ENCODE peak calls at places on chromosomes 13 and 19, in ten cellular contexts. One of them, this sample, is unnamed.

GRCh38 chr19:48403606-48404005 is 10.1 kb downstream of the GRIN2D start:
- DNase-seq in nephron progenitor cell: no peak
- DNase-seq in fibroblast of mammary gland: peak
- DNase-seq in MV-4-11: peak
- DNase-seq in ovary: no peak
- DNase-seq in stimulated activated CD4-positive, alpha-beta T cell treated with anti-CD3 and anti-CD28 coated beads, Interleukin-4, amount 100 ng/mL, for 24 hours: peak
- DNase-seq in T-helper 1 cell: peak
- DNase-seq in NCI-H1105 treated with DMSO at 0.1 percent for 48 hours: no peak
- DNase-seq in tibial artery: no peak
- DNase-seq in fibroblast of the aortic adventitia: peak
- DNase-seq in this sample: peak

GRCh38 chr13:83333614-83334388 is 548.5 kb downstream of the SLITRK1 start:
- DNase-seq in ovary: no peak
- DNase-seq in stimulated activated CD4-positive, alpha-beta T cell treated with anti-CD3 and anti-CD28 coated beads, Interleukin-4, amount 100 ng/mL, for 24 hours: no peak
- DNase-seq in nephron progenitor cell: no peak
- DNase-seq in fibroblast of the aortic adventitia: no peak
- DNase-seq in T-helper 1 cell: no peak
- DNase-seq in tibial artery: no peak
- DNase-seq in NCI-H1105 treated with DMSO at 0.1 percent for 48 hours: no peak
- DNase-seq in MV-4-11: no peak
- DNase-seq in fibroblast of mammary gland: peak
- DNase-seq in this sample: no peak

GRCh38 chr19:6590458-6591319 is at the start of gene CD70:
- DNase-seq in fibroblast of mammary gland: no peak
- DNase-seq in MV-4-11: peak
- DNase-seq in fibroblast of the aortic adventitia: no peak
- DNase-seq in tibial artery: no peak
- DNase-seq in NCI-H1105 treated with DMSO at 0.1 percent for 48 hours: no peak
- DNase-seq in stimulated activated CD4-positive, alpha-beta T cell treated with anti-CD3 and anti-CD28 coated beads, Interleukin-4, amount 100 ng/mL, for 24 hours: peak
- DNase-seq in nephron progenitor cell: peak
- DNase-seq in ovary: no peak
- DNase-seq in T-helper 1 cell: peak
- DNase-seq in this sample: no peak

GRCh38 chr19:12838893-12839656 is 760 bp downstream of the MAST1 start:
- DNase-seq in tibial artery: no peak
- DNase-seq in T-helper 1 cell: no peak
- DNase-seq in fibroblast of mammary gland: no peak
- DNase-seq in ovary: no peak
- DNase-seq in fibroblast of the aortic adventitia: no peak
- DNase-seq in NCI-H1105 treated with DMSO at 0.1 percent for 48 hours: no peak
- DNase-seq in nephron progenitor cell: no peak
- DNase-seq in stimulated activated CD4-positive, alpha-beta T cell treated with anti-CD3 and anti-CD28 coated beads, Interleukin-4, amount 100 ng/mL, for 24 hours: no peak
- DNase-seq in MV-4-11: no peak
- DNase-seq in this sample: no peak

GRCh38 chr19:23758187-23759074 is at the start of gene ZNF681:
- DNase-seq in nephron progenitor cell: peak
- DNase-seq in fibroblast of the aortic adventitia: peak
- DNase-seq in fibroblast of mammary gland: peak
- DNase-seq in NCI-H1105 treated with DMSO at 0.1 percent for 48 hours: peak
- DNase-seq in stimulated activated CD4-positive, alpha-beta T cell treated with anti-CD3 and anti-CD28 coated beads, Interleukin-4, amount 100 ng/mL, for 24 hours: peak
- DNase-seq in tibial artery: peak
- DNase-seq in T-helper 1 cell: peak
- DNase-seq in ovary: peak
- DNase-seq in MV-4-11: no peak
- DNase-seq in this sample: peak

GRCh38 chr13:57595775-57596174 is 35.8 kb upstream of the PCDH17 start:
- DNase-seq in tibial artery: no peak
- DNase-seq in T-helper 1 cell: no peak
- DNase-seq in stimulated activated CD4-positive, alpha-beta T cell treated with anti-CD3 and anti-CD28 coated beads, Interleukin-4, amount 100 ng/mL, for 24 hours: no peak
- DNase-seq in nephron progenitor cell: no peak
- DNase-seq in fibroblast of mammary gland: no peak
- DNase-seq in NCI-H1105 treated with DMSO at 0.1 percent for 48 hours: no peak
- DNase-seq in MV-4-11: no peak
- DNase-seq in fibroblast of the aortic adventitia: no peak
- DNase-seq in ovary: no peak
- DNase-seq in this sample: no peak

GRCh38 chr19:18940791-18941627 is at the start of gene HOMER3:
- DNase-seq in tibial artery: peak
- DNase-seq in stimulated activated CD4-positive, alpha-beta T cell treated with anti-CD3 and anti-CD28 coated beads, Interleukin-4, amount 100 ng/mL, for 24 hours: peak
- DNase-seq in T-helper 1 cell: peak
- DNase-seq in ovary: peak
- DNase-seq in fibroblast of the aortic adventitia: peak
- DNase-seq in NCI-H1105 treated with DMSO at 0.1 percent for 48 hours: peak
- DNase-seq in fibroblast of mammary gland: peak
- DNase-seq in MV-4-11: no peak
- DNase-seq in nephron progenitor cell: peak
- DNase-seq in this sample: peak

GRCh38 chr13:97976551-97977375 is 23.3 kb downstream of the IPO5 start:
- DNase-seq in tibial artery: no peak
- DNase-seq in NCI-H1105 treated with DMSO at 0.1 percent for 48 hours: no peak
- DNase-seq in nephron progenitor cell: peak
- DNase-seq in fibroblast of mammary gland: no peak
- DNase-seq in stimulated activated CD4-positive, alpha-beta T cell treated with anti-CD3 and anti-CD28 coated beads, Interleukin-4, amount 100 ng/mL, for 24 hours: peak
- DNase-seq in MV-4-11: no peak
- DNase-seq in ovary: peak
- DNase-seq in T-helper 1 cell: peak
- DNase-seq in fibroblast of the aortic adventitia: no peak
- DNase-seq in this sample: no peak

GRCh38 chr19:738509-739128 is 12.3 kb upstream of the MISP start:
- DNase-seq in stimulated activated CD4-positive, alpha-beta T cell treated with anti-CD3 and anti-CD28 coated beads, Interleukin-4, amount 100 ng/mL, for 24 hours: no peak
- DNase-seq in tibial artery: no peak
- DNase-seq in MV-4-11: no peak
- DNase-seq in T-helper 1 cell: no peak
- DNase-seq in NCI-H1105 treated with DMSO at 0.1 percent for 48 hours: no peak
- DNase-seq in nephron progenitor cell: no peak
- DNase-seq in fibroblast of the aortic adventitia: no peak
- DNase-seq in ovary: no peak
- DNase-seq in fibroblast of mammary gland: no peak
- DNase-seq in this sample: no peak

GRCh38 chr19:44532819-44533218 is 3.3 kb upstream of the CEACAM20 start:
- DNase-seq in nephron progenitor cell: no peak
- DNase-seq in T-helper 1 cell: no peak
- DNase-seq in fibroblast of mammary gland: no peak
- DNase-seq in NCI-H1105 treated with DMSO at 0.1 percent for 48 hours: no peak
- DNase-seq in MV-4-11: no peak
- DNase-seq in tibial artery: peak
- DNase-seq in fibroblast of the aortic adventitia: no peak
- DNase-seq in ovary: no peak
- DNase-seq in stimulated activated CD4-positive, alpha-beta T cell treated with anti-CD3 and anti-CD28 coated beads, Interleukin-4, amount 100 ng/mL, for 24 hours: no peak
- DNase-seq in this sample: no peak

GRCh38 chr13:113650731-113651148 is 7.3 kb downstream of the ATP4B start:
- DNase-seq in T-helper 1 cell: no peak
- DNase-seq in MV-4-11: no peak
- DNase-seq in nephron progenitor cell: no peak
- DNase-seq in NCI-H1105 treated with DMSO at 0.1 percent for 48 hours: no peak
- DNase-seq in stimulated activated CD4-positive, alpha-beta T cell treated with anti-CD3 and anti-CD28 coated beads, Interleukin-4, amount 100 ng/mL, for 24 hours: no peak
- DNase-seq in fibroblast of the aortic adventitia: no peak
- DNase-seq in fibroblast of mammary gland: no peak
- DNase-seq in ovary: no peak
- DNase-seq in tibial artery: peak
- DNase-seq in this sample: no peak

GRCh38 chr19:14385492-14385891 is 4.2 kb downstream of the ADGRE5 start:
- DNase-seq in fibroblast of the aortic adventitia: no peak
- DNase-seq in nephron progenitor cell: no peak
- DNase-seq in stimulated activated CD4-positive, alpha-beta T cell treated with anti-CD3 and anti-CD28 coated beads, Interleukin-4, amount 100 ng/mL, for 24 hours: no peak
- DNase-seq in ovary: no peak
- DNase-seq in NCI-H1105 treated with DMSO at 0.1 percent for 48 hours: no peak
- DNase-seq in tibial artery: no peak
- DNase-seq in T-helper 1 cell: no peak
- DNase-seq in MV-4-11: no peak
- DNase-seq in fibroblast of mammary gland: no peak
- DNase-seq in this sample: no peak

GRCh38 chr19:12202250-12202649 is 39.4 kb downstream of the ZNF136 start:
- DNase-seq in fibroblast of mammary gland: no peak
- DNase-seq in fibroblast of the aortic adventitia: no peak
- DNase-seq in tibial artery: no peak
- DNase-seq in stimulated activated CD4-positive, alpha-beta T cell treated with anti-CD3 and anti-CD28 coated beads, Interleukin-4, amount 100 ng/mL, for 24 hours: peak
- DNase-seq in MV-4-11: no peak
- DNase-seq in NCI-H1105 treated with DMSO at 0.1 percent for 48 hours: peak
- DNase-seq in ovary: no peak
- DNase-seq in T-helper 1 cell: peak
- DNase-seq in nephron progenitor cell: no peak
- DNase-seq in this sample: no peak

GRCh38 chr19:37986048-37986750 is 79.2 kb downstream of the SIPA1L3 start:
- DNase-seq in tibial artery: no peak
- DNase-seq in nephron progenitor cell: no peak
- DNase-seq in MV-4-11: no peak
- DNase-seq in fibroblast of the aortic adventitia: no peak
- DNase-seq in T-helper 1 cell: no peak
- DNase-seq in ovary: no peak
- DNase-seq in stimulated activated CD4-positive, alpha-beta T cell treated with anti-CD3 and anti-CD28 coated beads, Interleukin-4, amount 100 ng/mL, for 24 hours: no peak
- DNase-seq in NCI-H1105 treated with DMSO at 0.1 percent for 48 hours: peak
- DNase-seq in fibroblast of mammary gland: no peak
- DNase-seq in this sample: no peak

GRCh38 chr13:79346300-79346914 is 59.6 kb downstream of the RBM26 start:
- DNase-seq in ovary: no peak
- DNase-seq in fibroblast of mammary gland: no peak
- DNase-seq in fibroblast of the aortic adventitia: no peak
- DNase-seq in NCI-H1105 treated with DMSO at 0.1 percent for 48 hours: no peak
- DNase-seq in nephron progenitor cell: no peak
- DNase-seq in stimulated activated CD4-positive, alpha-beta T cell treated with anti-CD3 and anti-CD28 coated beads, Interleukin-4, amount 100 ng/mL, for 24 hours: no peak
- DNase-seq in MV-4-11: no peak
- DNase-seq in T-helper 1 cell: no peak
- DNase-seq in tibial artery: no peak
- DNase-seq in this sample: peak

GRCh38 chr13:18964942-18965341 is 216.7 kb downstream of the TUBA3C start:
- DNase-seq in fibroblast of mammary gland: no peak
- DNase-seq in T-helper 1 cell: no peak
- DNase-seq in nephron progenitor cell: no peak
- DNase-seq in ovary: no peak
- DNase-seq in NCI-H1105 treated with DMSO at 0.1 percent for 48 hours: no peak
- DNase-seq in tibial artery: peak
- DNase-seq in fibroblast of the aortic adventitia: no peak
- DNase-seq in MV-4-11: no peak
- DNase-seq in stimulated activated CD4-positive, alpha-beta T cell treated with anti-CD3 and anti-CD28 coated beads, Interleukin-4, amount 100 ng/mL, for 24 hours: no peak
- DNase-seq in this sample: no peak

GRCh38 chr13:48731957-48732569 is 78.3 kb downstream of the CYSLTR2 start:
- DNase-seq in stimulated activated CD4-positive, alpha-beta T cell treated with anti-CD3 and anti-CD28 coated beads, Interleukin-4, amount 100 ng/mL, for 24 hours: peak
- DNase-seq in MV-4-11: peak
- DNase-seq in fibroblast of mammary gland: peak
- DNase-seq in fibroblast of the aortic adventitia: no peak
- DNase-seq in tibial artery: no peak
- DNase-seq in nephron progenitor cell: peak
- DNase-seq in ovary: peak
- DNase-seq in T-helper 1 cell: peak
- DNase-seq in NCI-H1105 treated with DMSO at 0.1 percent for 48 hours: no peak
- DNase-seq in this sample: no peak

GRCh38 chr19:40756502-40757110 is 5.6 kb downstream of the SNRPA start:
- DNase-seq in ovary: no peak
- DNase-seq in NCI-H1105 treated with DMSO at 0.1 percent for 48 hours: no peak
- DNase-seq in fibroblast of mammary gland: no peak
- DNase-seq in nephron progenitor cell: no peak
- DNase-seq in T-helper 1 cell: no peak
- DNase-seq in MV-4-11: no peak
- DNase-seq in fibroblast of the aortic adventitia: no peak
- DNase-seq in tibial artery: no peak
- DNase-seq in stimulated activated CD4-positive, alpha-beta T cell treated with anti-CD3 and anti-CD28 coated beads, Interleukin-4, amount 100 ng/mL, for 24 hours: peak
- DNase-seq in this sample: no peak

GRCh38 chr19:821976-822773 is 420 bp upstream of the PLPPR3 start:
- DNase-seq in ovary: no peak
- DNase-seq in T-helper 1 cell: no peak
- DNase-seq in NCI-H1105 treated with DMSO at 0.1 percent for 48 hours: no peak
- DNase-seq in fibroblast of mammary gland: no peak
- DNase-seq in fibroblast of the aortic adventitia: no peak
- DNase-seq in tibial artery: no peak
- DNase-seq in stimulated activated CD4-positive, alpha-beta T cell treated with anti-CD3 and anti-CD28 coated beads, Interleukin-4, amount 100 ng/mL, for 24 hours: no peak
- DNase-seq in MV-4-11: peak
- DNase-seq in nephron progenitor cell: peak
- DNase-seq in this sample: no peak

GRCh38 chr19:44904426-44904994 is 1.1 kb upstream of the APOE start:
- DNase-seq in NCI-H1105 treated with DMSO at 0.1 percent for 48 hours: no peak
- DNase-seq in tibial artery: no peak
- DNase-seq in nephron progenitor cell: no peak
- DNase-seq in T-helper 1 cell: no peak
- DNase-seq in fibroblast of mammary gland: no peak
- DNase-seq in fibroblast of the aortic adventitia: no peak
- DNase-seq in MV-4-11: peak
- DNase-seq in ovary: no peak
- DNase-seq in stimulated activated CD4-positive, alpha-beta T cell treated with anti-CD3 and anti-CD28 coated beads, Interleukin-4, amount 100 ng/mL, for 24 hours: no peak
- DNase-seq in this sample: no peak

GRCh38 chr19:29404951-29405727 is 120.7 kb upstream of the VSTM2B start:
- DNase-seq in nephron progenitor cell: peak
- DNase-seq in fibroblast of mammary gland: no peak
- DNase-seq in T-helper 1 cell: no peak
- DNase-seq in fibroblast of the aortic adventitia: no peak
- DNase-seq in MV-4-11: no peak
- DNase-seq in NCI-H1105 treated with DMSO at 0.1 percent for 48 hours: peak
- DNase-seq in stimulated activated CD4-positive, alpha-beta T cell treated with anti-CD3 and anti-CD28 coated beads, Interleukin-4, amount 100 ng/mL, for 24 hours: no peak
- DNase-seq in tibial artery: no peak
- DNase-seq in ovary: peak
- DNase-seq in this sample: no peak

GRCh38 chr13:99614465-99614885 is 113.2 kb downstream of the TM9SF2 start:
- DNase-seq in fibroblast of the aortic adventitia: peak
- DNase-seq in stimulated activated CD4-positive, alpha-beta T cell treated with anti-CD3 and anti-CD28 coated beads, Interleukin-4, amount 100 ng/mL, for 24 hours: no peak
- DNase-seq in ovary: no peak
- DNase-seq in fibroblast of mammary gland: no peak
- DNase-seq in T-helper 1 cell: peak
- DNase-seq in nephron progenitor cell: no peak
- DNase-seq in NCI-H1105 treated with DMSO at 0.1 percent for 48 hours: peak
- DNase-seq in MV-4-11: peak
- DNase-seq in tibial artery: no peak
- DNase-seq in this sample: no peak

GRCh38 chr13:49561064-49561410 is 24.3 kb downstream of the RCBTB1 start:
- DNase-seq in T-helper 1 cell: no peak
- DNase-seq in tibial artery: no peak
- DNase-seq in MV-4-11: no peak
- DNase-seq in fibroblast of mammary gland: no peak
- DNase-seq in NCI-H1105 treated with DMSO at 0.1 percent for 48 hours: no peak
- DNase-seq in ovary: no peak
- DNase-seq in fibroblast of the aortic adventitia: no peak
- DNase-seq in stimulated activated CD4-positive, alpha-beta T cell treated with anti-CD3 and anti-CD28 coated beads, Interleukin-4, amount 100 ng/mL, for 24 hours: no peak
- DNase-seq in nephron progenitor cell: no peak
- DNase-seq in this sample: no peak

GRCh38 chr19:18946918-18947317 is 5.9 kb upstream of the HOMER3 start:
- DNase-seq in fibroblast of mammary gland: no peak
- DNase-seq in fibroblast of the aortic adventitia: no peak
- DNase-seq in MV-4-11: no peak
- DNase-seq in NCI-H1105 treated with DMSO at 0.1 percent for 48 hours: peak
- DNase-seq in tibial artery: no peak
- DNase-seq in ovary: no peak
- DNase-seq in nephron progenitor cell: no peak
- DNase-seq in stimulated activated CD4-positive, alpha-beta T cell treated with anti-CD3 and anti-CD28 coated beads, Interleukin-4, amount 100 ng/mL, for 24 hours: no peak
- DNase-seq in T-helper 1 cell: no peak
- DNase-seq in this sample: no peak

GRCh38 chr19:17948474-17948966 is 15.7 kb downstream of the CCDC124 start:
- DNase-seq in NCI-H1105 treated with DMSO at 0.1 percent for 48 hours: no peak
- DNase-seq in nephron progenitor cell: no peak
- DNase-seq in fibroblast of the aortic adventitia: no peak
- DNase-seq in MV-4-11: no peak
- DNase-seq in ovary: no peak
- DNase-seq in fibroblast of mammary gland: no peak
- DNase-seq in tibial artery: no peak
- DNase-seq in T-helper 1 cell: no peak
- DNase-seq in stimulated activated CD4-positive, alpha-beta T cell treated with anti-CD3 and anti-CD28 coated beads, Interleukin-4, amount 100 ng/mL, for 24 hours: no peak
- DNase-seq in this sample: no peak

GRCh38 chr13:41059466-41059865 is 1.8 kb upstream of the WBP4 start:
- DNase-seq in fibroblast of mammary gland: peak
- DNase-seq in T-helper 1 cell: no peak
- DNase-seq in nephron progenitor cell: no peak
- DNase-seq in NCI-H1105 treated with DMSO at 0.1 percent for 48 hours: peak
- DNase-seq in fibroblast of the aortic adventitia: peak
- DNase-seq in ovary: no peak
- DNase-seq in stimulated activated CD4-positive, alpha-beta T cell treated with anti-CD3 and anti-CD28 coated beads, Interleukin-4, amount 100 ng/mL, for 24 hours: no peak
- DNase-seq in MV-4-11: no peak
- DNase-seq in tibial artery: no peak
- DNase-seq in this sample: peak

GRCh38 chr13:113997845-113998751 is 24.2 kb upstream of the C13orf46 start:
- DNase-seq in tibial artery: peak
- DNase-seq in fibroblast of the aortic adventitia: peak
- DNase-seq in stimulated activated CD4-positive, alpha-beta T cell treated with anti-CD3 and anti-CD28 coated beads, Interleukin-4, amount 100 ng/mL, for 24 hours: no peak
- DNase-seq in T-helper 1 cell: no peak
- DNase-seq in ovary: peak
- DNase-seq in fibroblast of mammary gland: peak
- DNase-seq in NCI-H1105 treated with DMSO at 0.1 percent for 48 hours: no peak
- DNase-seq in nephron progenitor cell: no peak
- DNase-seq in MV-4-11: no peak
- DNase-seq in this sample: peak

GRCh38 chr13:35392768-35393167 is 83.7 kb downstream of the MAB21L1 start:
- DNase-seq in stimulated activated CD4-positive, alpha-beta T cell treated with anti-CD3 and anti-CD28 coated beads, Interleukin-4, amount 100 ng/mL, for 24 hours: no peak
- DNase-seq in T-helper 1 cell: no peak
- DNase-seq in ovary: no peak
- DNase-seq in fibroblast of mammary gland: no peak
- DNase-seq in NCI-H1105 treated with DMSO at 0.1 percent for 48 hours: no peak
- DNase-seq in MV-4-11: no peak
- DNase-seq in tibial artery: no peak
- DNase-seq in nephron progenitor cell: no peak
- DNase-seq in fibroblast of the aortic adventitia: no peak
- DNase-seq in this sample: no peak